ENCODE peak calls at places on chromosome 1, in eight cellular contexts. D is GM20000, E is fibroblast of villous mesenchyme, W is AG10803, X is lower lobe of right lung, A is GM23338, G is A549, O is GM10248. P is an unnamed sample.

GRCh38 chr1:203518541-203518940 is 24.6 kb downstream of the OPTC start:
- DNase-seq in O (no peak), W (no peak), X (no peak), E (no peak), A (no peak), G (no peak), D (no peak), P (no peak)

GRCh38 chr1:176165573-176165972 is 41.5 kb downstream of the COP1 start:
- DNase-seq in A (no peak), O (no peak), D (no peak), E (no peak), X (no peak), W (no peak), G (no peak), P (no peak)

GRCh38 chr1:22216210-22216883 is 73.5 kb upstream of the WNT4 start:
- DNase-seq in W (no peak), A (no peak), E (no peak), O (no peak), X (peak; percentile 78), D (no peak), G (no peak), P (no peak)

GRCh38 chr1:20037877-20038276 is 32.1 kb upstream of the PLA2G5 start:
- DNase-seq in X (no peak), E (peak; percentile 25), O (no peak), A (peak; percentile 3), W (peak; percentile 17), G (no peak), D (no peak), P (no peak)

GRCh38 chr1:164713446-164714204 is 154.6 kb downstream of the PBX1 start:
- DNase-seq in A (no peak), G (no peak), D (no peak), O (no peak), X (no peak), E (no peak), W (peak; percentile 53), P (peak; percentile 63)

GRCh38 chr1:89518116-89518780 is 6.4 kb upstream of the LRRC8B start:
- DNase-seq in A (no peak), D (no peak), E (no peak), W (peak; percentile 23), O (no peak), X (no peak), G (no peak), P (peak; percentile 45)

GRCh38 chr1:181015258-181015630 is 7.4 kb downstream of the STX6 start:
- DNase-seq in A (no peak), O (no peak), G (no peak), E (no peak), X (no peak), D (no peak), W (no peak), P (peak; percentile 42)

GRCh38 chr1:15876357-15876756 is 28.9 kb downstream of the SPEN start:
- DNase-seq in G (peak; percentile 45), E (peak; percentile 31), D (no peak), O (no peak), X (no peak), W (no peak), A (peak; percentile 91), P (no peak)

GRCh38 chr1:116485071-116485735 is 85.6 kb downstream of the CD58 start:
- DNase-seq in W (peak; percentile 75), X (peak; percentile 91), E (peak; percentile 82), G (peak; percentile 51), D (peak; percentile 82), O (peak; percentile 82), A (peak; percentile 96), P (peak; percentile 89)

GRCh38 chr1:31196685-31197084 is 43.0 kb downstream of the NKAIN1 start:
- DNase-seq in G (no peak), D (no peak), E (peak; percentile 7), A (no peak), O (no peak), W (peak; percentile 80), X (no peak), P (peak; percentile 47)

GRCh38 chr1:66055092-66055491 is 262.4 kb downstream of the PDE4B start:
- DNase-seq in W (no peak), G (no peak), O (no peak), D (no peak), E (no peak), A (no peak), X (no peak), P (no peak)

GRCh38 chr1:98103617-98104284 is 182.9 kb upstream of the DPYD start:
- DNase-seq in O (no peak), D (no peak), E (no peak), X (no peak), A (peak; percentile 20), W (peak; percentile 16), G (no peak), P (peak; percentile 52)

GRCh38 chr1:44108241-44108640 is 10.4 kb upstream of the KLF17 start:
- DNase-seq in O (no peak), D (no peak), E (peak; percentile 10), W (peak; percentile 53), X (no peak), A (no peak), G (no peak), P (peak; percentile 48)

GRCh38 chr1:44100183-44100582 is 18.4 kb upstream of the KLF17 start:
- DNase-seq in A (no peak), W (no peak), O (no peak), D (no peak), E (no peak), G (no peak), X (no peak), P (no peak)

GRCh38 chr1:44101356-44101755 is 17.3 kb upstream of the KLF17 start:
- DNase-seq in X (no peak), D (no peak), O (no peak), G (no peak), A (no peak), W (no peak), E (no peak), P (peak; percentile 39)

GRCh38 chr1:44105810-44106209 is 12.8 kb upstream of the KLF17 start:
- DNase-seq in X (no peak), O (no peak), A (no peak), E (no peak), W (no peak), G (no peak), D (no peak), P (no peak)

DNA sequence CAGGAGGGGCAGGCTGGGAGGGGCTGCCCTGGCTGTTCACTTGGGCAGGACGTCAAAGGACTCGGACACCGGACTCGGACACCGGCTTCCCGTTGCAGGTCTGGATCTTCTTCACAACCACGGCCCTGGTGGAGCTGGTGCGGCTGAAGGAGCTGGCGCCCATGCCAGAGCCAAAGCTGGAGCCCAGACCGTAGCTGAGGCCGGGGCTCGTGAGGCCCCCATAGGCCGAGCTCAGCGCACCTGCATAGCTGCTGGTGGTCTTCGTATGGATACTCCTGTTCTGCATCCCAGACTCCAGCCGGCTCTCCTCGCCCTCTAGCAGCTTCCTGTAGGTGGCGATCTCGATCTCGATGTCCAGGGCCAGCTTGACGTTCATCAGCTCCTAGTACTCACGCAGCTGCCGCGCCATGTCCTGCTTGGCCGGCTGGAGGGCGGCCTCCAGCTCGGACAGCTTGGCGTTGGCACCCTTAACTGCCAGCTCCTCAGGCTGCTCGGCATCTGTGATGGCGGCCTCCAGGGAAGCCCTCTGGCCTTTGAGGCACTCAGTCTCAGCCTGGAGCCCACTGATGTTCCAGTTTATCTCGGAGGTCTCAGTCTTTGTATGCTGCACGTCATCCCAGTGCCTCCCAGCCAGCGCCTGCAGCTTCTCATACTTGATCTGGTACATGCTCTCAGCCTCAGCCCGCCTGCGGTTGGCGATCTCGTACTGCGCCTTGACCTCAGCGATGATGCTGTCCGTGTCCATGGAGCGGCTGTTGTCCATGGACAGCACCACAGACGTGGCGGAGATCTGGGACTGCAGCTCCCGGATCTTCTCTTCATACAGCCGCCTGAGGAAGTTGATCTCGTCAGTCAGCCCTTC is 15.1 kb upstream of the KLF17 start:
- DNase-seq in E (peak; percentile 25), O (no peak), X (no peak), W (no peak), A (peak; percentile 73), D (no peak), G (no peak), P (peak; percentile 19)
- TF ChIP-seq CTCF in E (peak; percentile 44), O (no peak), X (no peak), W (no peak), A (peak; percentile 28), D (no peak), G (peak; percentile 20), P (peak; percentile 35)

DNA sequence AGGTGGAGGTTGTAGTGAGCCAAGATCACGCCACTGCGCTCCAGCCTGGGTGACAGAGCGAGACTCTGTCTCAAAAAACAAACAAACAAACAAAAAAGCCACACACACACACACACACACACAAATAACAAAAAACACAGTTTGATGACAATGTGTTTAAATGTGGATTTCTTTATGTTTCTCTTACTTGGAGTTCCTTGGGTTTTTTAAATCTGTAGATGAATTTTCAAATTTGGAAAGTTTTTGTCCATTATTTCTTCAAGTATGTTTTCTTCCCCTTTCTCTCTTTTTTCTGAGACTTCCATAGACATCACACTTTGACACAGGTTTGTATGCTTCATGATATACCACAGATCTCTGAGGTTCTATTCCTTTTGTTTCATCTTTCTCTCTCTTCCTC is 12.1 kb upstream of the PPIE start:
- DNase-seq in W (no peak), X (no peak), E (no peak), O (no peak), D (no peak), A (no peak), G (no peak), P (no peak)
- TF ChIP-seq CTCF in W (no peak), X (no peak), E (no peak), O (no peak), D (no peak), A (no peak), G (no peak), P (no peak)

DNA sequence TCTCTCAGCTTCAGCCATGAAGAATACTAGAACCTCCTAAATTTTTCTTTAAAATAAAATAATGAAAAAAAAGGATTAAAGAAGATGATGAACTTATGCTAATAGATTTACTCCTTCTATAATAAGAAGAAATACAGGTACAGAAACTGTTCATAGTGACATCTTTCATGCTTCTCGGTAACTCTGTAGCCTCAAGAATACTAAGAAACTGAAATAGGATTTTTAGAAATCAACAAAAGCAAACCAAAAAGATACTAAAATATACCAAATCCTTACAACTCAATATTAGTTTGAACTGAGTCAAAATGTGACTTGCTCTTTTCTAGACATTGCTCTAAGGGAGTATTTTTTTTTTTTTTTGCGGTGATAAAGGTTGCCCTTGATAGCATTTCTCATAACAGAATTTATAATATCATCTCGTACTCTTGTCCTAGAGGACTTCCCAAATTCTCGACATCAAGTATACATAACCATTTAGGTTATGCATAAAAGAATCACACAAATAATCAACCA is 42.8 kb downstream of the ZZZ3 start:
- DNase-seq in O (no peak), A (no peak), X (no peak), W (no peak), G (no peak), D (no peak), E (no peak), P (no peak)
- TF ChIP-seq CTCF in O (no peak), A (no peak), X (no peak), W (no peak), G (no peak), D (no peak), E (no peak), P (no peak)

DNA sequence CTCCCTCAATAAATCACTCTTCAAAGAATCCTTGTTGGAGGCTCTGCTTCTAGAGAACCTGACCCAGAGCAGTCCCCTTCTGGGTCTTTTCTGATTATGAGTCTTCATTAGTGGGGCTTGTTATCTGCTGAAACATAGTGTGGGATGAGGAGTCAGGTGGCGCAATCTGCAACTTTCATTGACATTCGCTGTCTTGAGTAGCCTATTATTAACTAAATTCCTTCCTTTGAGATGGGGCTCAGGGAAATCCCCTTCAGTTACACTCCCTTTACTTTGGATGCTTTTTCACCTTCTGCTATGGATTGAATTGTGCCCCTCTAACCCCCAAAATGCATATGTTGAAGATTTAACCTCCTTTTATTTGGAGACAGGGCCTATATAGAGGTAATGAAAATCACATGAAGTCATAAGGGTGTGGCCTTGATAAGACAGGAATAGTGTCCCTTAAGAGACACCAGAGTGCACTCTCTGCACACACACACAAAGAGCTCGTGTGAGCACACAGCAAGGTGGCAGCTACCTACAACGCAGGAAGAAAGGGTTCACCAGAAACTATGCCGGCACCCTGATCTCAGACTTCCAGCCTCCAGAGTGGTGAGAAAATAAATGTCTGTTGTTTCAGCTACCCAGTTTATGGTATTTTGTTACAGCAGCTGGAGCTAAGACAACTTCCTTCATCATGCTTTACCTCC is 19.5 kb downstream of the DIO1 start:
- DNase-seq in X (no peak), W (no peak), D (no peak), A (peak; percentile 61), O (no peak), G (no peak), E (no peak), P (no peak)
- TF ChIP-seq CTCF in X (no peak), W (no peak), D (no peak), A (no peak), O (no peak), G (no peak), E (no peak), P (no peak)